ENCODE peak calls at places on chromosomes 1 and 21, in six cellular contexts. D is HCEC 1CT; A is stimulated activated CD8-positive, alpha-beta memory T cell treated with anti-CD3 and anti-CD28 coated beads, Interleukin-15, amount 100 ng/mL, for 4 hours; G is posterior cingulate gyrus; P is choroid plexus epithelial cell; I is GOT3. V is an unnamed sample.

GRCh38 chr1:202968895-202969295 is 1.8 kb upstream of the CYB5R1 start:
- DNase-seq in D (peak), A (no peak), G (peak), P (peak), I (no peak), V (peak)

GRCh38 chr1:216523449-216524190 is 100.4 kb upstream of the USH2A start:
- DNase-seq in D (peak), A (no peak), G (no peak), P (peak), I (no peak), V (no peak)

GRCh38 chr1:163131981-163132380 is 62.8 kb downstream of the RGS4 start:
- DNase-seq in D (no peak), A (no peak), G (no peak), P (no peak), I (no peak), V (no peak)

GRCh38 chr1:15941899-15942660 is 33.8 kb downstream of the ZBTB17 start:
- DNase-seq in D (no peak), A (no peak), G (no peak), P (no peak), I (no peak), V (no peak)

GRCh38 chr1:15352122-15352957 is 57.3 kb upstream of the EFHD2 start:
- DNase-seq in D (peak), A (peak), G (no peak), P (peak), I (no peak), V (no peak)

GRCh38 chr1:207925210-207925609 is 14.3 kb upstream of the CD34 start:
- DNase-seq in D (no peak), A (no peak), G (peak), P (peak), I (no peak), V (no peak)

GRCh38 chr1:234694661-234695060 is 84.7 kb upstream of the IRF2BP2 start:
- DNase-seq in D (no peak), A (no peak), G (no peak), P (no peak), I (no peak), V (no peak)

GRCh38 chr1:175090775-175091174 is 23.1 kb downstream of the TNN start:
- DNase-seq in D (no peak), A (no peak), G (no peak), P (no peak), I (no peak), V (no peak)

GRCh38 chr1:23865543-23865930 is 2.6 kb downstream of the FUCA1 start:
- DNase-seq in D (peak), A (no peak), G (no peak), P (peak), I (no peak), V (peak)

GRCh38 chr1:204113900-204114299 is 37.9 kb downstream of the ETNK2 start:
- DNase-seq in D (no peak), A (no peak), G (no peak), P (peak), I (no peak), V (no peak)

GRCh38 chr1:178341218-178341956 is 155.4 kb downstream of the CLEC20A start:
- DNase-seq in D (peak), A (no peak), G (peak), P (peak), I (peak), V (no peak)

GRCh38 chr1:85463666-85464496 is 1.1 kb downstream of the DDAH1 start:
- DNase-seq in D (peak), A (no peak), G (peak), P (no peak), I (no peak), V (no peak)

GRCh38 chr1:209926045-209926444 is 12.0 kb upstream of the SYT14 start:
- DNase-seq in D (peak), A (no peak), G (no peak), P (peak), I (no peak), V (no peak)

GRCh38 chr1:160161965-160162705 is 10.7 kb downstream of the ATP1A4 start:
- DNase-seq in D (peak), A (no peak), G (peak), P (peak), I (no peak), V (no peak)

GRCh38 chr1:47449702-47450552 is 12.1 kb downstream of the FOXD2 start:
- DNase-seq in D (no peak), A (no peak), G (no peak), P (peak), I (no peak), V (no peak)

GRCh38 chr21:18289876-18290275 is 45.2 kb downstream of the CHODL start:
- DNase-seq in D (no peak), A (no peak), G (no peak), P (no peak), I (no peak), V (no peak)

GRCh38 chr1:162654915-162655620 is 22.8 kb downstream of the DDR2 start:
- DNase-seq in D (no peak), A (no peak), G (no peak), P (no peak), I (no peak), V (no peak)

GRCh38 chr1:29984107-29984506 is 739.3 kb downstream of the MATN1 start:
- DNase-seq in D (no peak), A (no peak), G (no peak), P (no peak), I (no peak), V (no peak)

GRCh38 chr1:168918860-168919741 is 187.4 kb upstream of the ATP1B1 start:
- DNase-seq in D (no peak), A (no peak), G (peak), P (no peak), I (no peak), V (no peak)

GRCh38 chr1:232457607-232458006 is 172.3 kb downstream of the SIPA1L2 start:
- DNase-seq in D (no peak), A (no peak), G (no peak), P (no peak), I (no peak), V (peak)

GRCh38 chr1:39102537-39103320 is 76.6 kb downstream of the NDUFS5 start:
- DNase-seq in D (peak), A (no peak), G (peak), P (peak), I (no peak), V (peak)

GRCh38 chr1:113811353-113811887 is 856 bp downstream of the RSBN1 start:
- DNase-seq in D (peak), A (peak), G (peak), P (peak), I (no peak), V (no peak)

GRCh38 chr1:6040859-6041415 is 4.8 kb upstream of the KCNAB2 start:
- DNase-seq in D (no peak), A (no peak), G (no peak), P (no peak), I (no peak), V (no peak)

GRCh38 chr1:221394011-221394544 is 347.8 kb downstream of the DUSP10 start:
- DNase-seq in D (peak), A (no peak), G (no peak), P (peak), I (no peak), V (no peak)

V was measured in GM12878.